ENCODE peak calls at places on chromosomes 7 and 10, in five cellular contexts. A, T, E, O and N are unnamed samples.

GRCh38 chr10:35339946-35340345 is 3.6 kb downstream of the CCNY start:
- DNase-seq in E (no peak), T (no peak), O (no peak), A (no peak), N (no peak)

GRCh38 chr7:14287398-14287797 is 297.9 kb upstream of the ETV1 start:
- DNase-seq in O (no peak), A (no peak), E (no peak), T (no peak), N (no peak)

GRCh38 chr7:135684699-135685098 is 22.4 kb downstream of the STMP1 start:
- DNase-seq in O (no peak), T (no peak), A (no peak), E (no peak), N (no peak)

GRCh38 chr10:29412452-29413004 is 123.7 kb downstream of the LYZL1 start:
- DNase-seq in E (no peak), T (no peak), O (no peak), A (no peak), N (no peak)

GRCh38 chr10:58573970-58574538 is 61.4 kb downstream of the BICC1 start:
- DNase-seq in E (no peak), O (no peak), A (no peak), T (no peak), N (no peak)

GRCh38 chr7:45993621-45994020 is 72.5 kb upstream of the IGFBP3 start:
- DNase-seq in T (no peak), A (no peak), O (no peak), E (no peak), N (no peak)

GRCh38 chr10:119113805-119114732 is 10.2 kb downstream of the DENND10 start:
- DNase-seq in T (no peak), A (no peak), O (no peak), E (no peak), N (no peak)

GRCh38 chr7:40782836-40783235 is 648.0 kb downstream of the SUGCT start:
- DNase-seq in O (no peak), E (no peak), A (no peak), T (no peak), N (no peak)

GRCh38 chr7:106190589-106191330 is 78.6 kb upstream of the SYPL1 start:
- DNase-seq in O (no peak), A (no peak), E (no peak), T (no peak), N (no peak)

GRCh38 chr10:77587424-77587806 is 50.2 kb downstream of the KCNMA1 start:
- DNase-seq in O (peak; percentile 15), T (no peak), A (no peak), E (no peak), N (no peak)

GRCh38 chr10:58704226-58705200 is 191.8 kb downstream of the BICC1 start:
- DNase-seq in E (no peak), T (no peak), A (no peak), O (peak; percentile 5), N (no peak)

GRCh38 chr10:69101451-69102095 is 13.7 kb downstream of the SRGN start:
- DNase-seq in O (no peak), T (no peak), E (no peak), A (no peak), N (no peak)

GRCh38 chr7:111063166-111063565 is 27.8 kb upstream of the LRRN3 start:
- DNase-seq in O (no peak), T (no peak), A (no peak), E (no peak), N (no peak)

GRCh38 chr7:156527458-156527890 is 113.1 kb upstream of the RNF32 start:
- DNase-seq in E (no peak), T (no peak), O (no peak), A (peak; percentile 62), N (no peak)

GRCh38 chr10:69936091-69936490 is 116.6 kb upstream of the MACROH2A2 start:
- DNase-seq in O (peak; percentile 40), T (no peak), E (no peak), A (no peak), N (no peak)

GRCh38 chr7:55441002-55441401 is 75.9 kb downstream of the LANCL2 start:
- DNase-seq in E (no peak), O (no peak), A (no peak), T (no peak), N (no peak)

GRCh38 chr10:95518455-95519131 is 42.6 kb downstream of the SORBS1 start:
- DNase-seq in O (no peak), E (no peak), T (no peak), A (no peak), N (no peak)

GRCh38 chr10:79387974-79388850 is 40.9 kb downstream of the PPIF start:
- DNase-seq in A (peak; percentile 16), T (peak; percentile 40), E (no peak), O (no peak), N (peak; percentile 24)

GRCh38 chr7:118094044-118094443 is 89.9 kb upstream of the LSM8 start:
- DNase-seq in T (no peak), A (no peak), O (no peak), E (no peak), N (no peak)

GRCh38 chr7:128665057-128665456 is 7.0 kb upstream of the GARIN1A start:
- DNase-seq in O (no peak), T (no peak), A (no peak), E (no peak), N (no peak)

GRCh38 chr7:18288322-18289037 is 207.1 kb upstream of the HDAC9 start:
- DNase-seq in T (no peak), O (no peak), A (no peak), E (no peak), N (no peak)

GRCh38 chr10:69472142-69472541 is 20.9 kb downstream of the TSPAN15 start:
- DNase-seq in A (no peak), T (no peak), O (no peak), E (no peak), N (no peak)

GRCh38 chr10:21526184-21526951 is 886 bp upstream of the SKIDA1 start:
- DNase-seq in E (no peak), A (peak; percentile 71), O (peak; percentile 83), T (peak; percentile 92), N (peak; percentile 80)

GRCh38 chr7:98418271-98418635 is 17.4 kb upstream of the BAIAP2L1 start:
- DNase-seq in T (no peak), A (no peak), O (no peak), E (no peak), N (no peak)

GRCh38 chr10:2929859-2930258 is 137.5 kb upstream of the PFKP start:
- DNase-seq in A (no peak), O (peak; percentile 50), E (no peak), T (no peak), N (no peak)

GRCh38 chr10:2926918-2927660 is 140.3 kb upstream of the PFKP start:
- DNase-seq in A (no peak), T (no peak), O (no peak), E (no peak), N (no peak)

GRCh38 chr10:2925631-2926030 is 141.7 kb upstream of the PFKP start:
- DNase-seq in T (peak; percentile 73), O (no peak), E (no peak), A (peak; percentile 53), N (peak; percentile 38)

GRCh38 chr10:2929457-2929856 is 137.9 kb upstream of the PFKP start:
- DNase-seq in A (no peak), E (no peak), O (peak; percentile 84), T (no peak), N (no peak)

GRCh38 chr10:2928219-2928840 is 139.0 kb upstream of the PFKP start:
- DNase-seq in A (peak; percentile 80), T (no peak), E (peak; percentile 20), O (peak; percentile 86), N (peak; percentile 71)
- TF ChIP-seq CTCF in A (peak; percentile 78), T (peak; percentile 57), E (peak; percentile 79), O (peak; percentile 86), N (peak; percentile 56)

GRCh38 chr10:5953676-5954075 is 23.7 kb downstream of the IL15RA start:
- DNase-seq in E (no peak), A (no peak), O (no peak), T (no peak), N (no peak)
- H3K27ac ChIP-seq in E (no peak overlapping the region), A (no peak overlapping the region), O (no peak overlapping the region), T (no peak overlapping the region), N (no peak overlapping the region)

GRCh38 chr10:124339951-124340760 is 78.6 kb downstream of the OAT start:
- DNase-seq in T (no peak), O (no peak), A (no peak), E (peak; percentile 58), N (no peak)
- H3K36me3 ChIP-seq in T (no peaks in the 10 kb centered on the region), O (no peaks in the 10 kb centered on the region), A (no peaks in the 10 kb centered on the region), E (no peaks in the 10 kb centered on the region), N (no peaks in the 10 kb centered on the region)

DNA sequence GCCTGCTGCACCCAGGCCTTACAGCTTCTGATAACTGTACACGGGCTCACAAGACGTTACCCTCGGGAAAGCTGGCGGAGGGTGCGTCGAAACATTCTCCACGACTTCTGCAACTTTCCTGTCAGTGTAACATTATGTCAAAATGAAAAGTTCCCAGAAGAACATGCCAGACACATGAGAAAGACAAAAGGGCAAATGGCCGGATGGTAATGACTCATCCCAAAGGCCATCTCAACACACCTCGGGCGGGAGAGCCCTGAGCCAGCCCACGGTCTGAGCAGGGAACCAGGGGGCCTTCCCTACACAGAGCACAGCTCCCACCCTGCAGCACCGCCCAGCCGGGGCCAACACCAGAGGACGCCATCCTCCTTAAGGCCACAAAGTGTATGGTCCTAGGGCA is 118.7 kb downstream of the MAD1L1 start:
- DNase-seq in E (no peak), A (no peak), T (no peak), O (no peak), N (no peak)
- TF ChIP-seq CTCF in E (no peak), A (no peak), T (no peak), O (no peak), N (no peak)

GRCh38 chr7:151732834-151733585 is 143.9 kb downstream of the PRKAG2 start:
- DNase-seq in E (no peak), T (no peak), O (no peak), A (no peak), N (no peak)

GRCh38 chr7:151736403-151736909 is 140.5 kb downstream of the PRKAG2 start:
- DNase-seq in E (peak; percentile 97), T (no peak), A (peak; percentile 34), O (peak; percentile 65), N (peak; percentile 59)

GRCh38 chr7:151738925-151739324 is 138.0 kb downstream of the PRKAG2 start:
- DNase-seq in O (no peak), E (no peak), A (no peak), T (no peak), N (no peak)

GRCh38 chr7:151735186-151735853 is 141.6 kb downstream of the PRKAG2 start:
- DNase-seq in E (no peak), A (no peak), O (no peak), T (peak; percentile 9), N (no peak)

DNA sequence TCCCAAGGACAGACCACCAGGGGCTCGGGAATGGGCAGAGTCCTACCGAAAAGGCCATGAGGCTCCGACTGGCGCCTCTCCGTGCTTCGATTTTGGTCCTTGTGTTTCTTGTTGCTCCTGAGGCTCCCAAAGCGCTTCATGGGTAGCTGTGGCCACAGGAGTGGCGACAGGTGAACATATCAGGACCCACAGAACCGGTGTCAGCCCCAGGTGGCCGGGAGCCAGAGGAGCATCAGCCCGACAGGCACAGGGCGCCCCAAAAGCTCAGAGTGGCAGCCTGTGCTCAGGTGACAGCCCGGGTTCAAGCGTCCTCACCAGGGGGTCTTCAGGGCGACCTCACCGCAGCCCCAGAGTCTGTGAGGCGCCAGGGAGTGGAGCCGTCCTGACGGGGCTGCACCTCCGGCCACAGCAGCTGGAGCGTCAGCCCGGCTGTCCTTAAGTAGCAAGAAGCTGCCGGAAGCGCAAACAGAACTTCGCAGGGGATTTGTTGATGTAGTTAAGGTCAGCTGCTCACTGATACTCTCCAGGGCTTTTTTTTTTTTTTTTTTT is 141.0 kb downstream of the PRKAG2 start:
- DNase-seq in T (peak; percentile 61), O (peak; percentile 58), A (no peak), E (no peak), N (no peak)
- H3K27ac ChIP-seq in T (peak overlapping the region; percentile 91), O (no peak overlapping the region), A (no peak overlapping the region), E (peak overlapping the region; percentile 90), N (no peak overlapping the region)